ENCODE peak calls at places on chromosomes 1 and 21, in six cellular contexts. Q is NCI-H2171; W is Right ventricle myocardium inferior; X is endothelial cell; M is dermis microvascular lymphatic vessel endothelial cell; D is activated effector memory CD4-positive, alpha-beta T cell treated with Interleukin-2 at 50 U/mL for 16 hours. L is an unnamed sample.

GRCh38 chr1:17192394-17193221 is 12.3 kb upstream of the PADI1 start:
- DNase-seq in Q (no peak), W (no peak), X (no peak), M (no peak), D (no peak), L (no peak)

GRCh38 chr21:44021064-44021463 is 9.0 kb downstream of the TRAPPC10 start:
- DNase-seq in Q (no peak), W (no peak), X (no peak), M (no peak), D (no peak), L (no peak)

GRCh38 chr21:37787456-37787855 is 128.8 kb downstream of the KCNJ6 start:
- DNase-seq in Q (no peak), W (no peak), X (no peak), M (no peak), D (no peak), L (no peak)

GRCh38 chr1:244598611-244599010 is 54.3 kb upstream of the DESI2 start:
- DNase-seq in Q (no peak), W (no peak), X (no peak), M (no peak), D (no peak), L (no peak)

GRCh38 chr1:111366256-111366655 is 61.3 kb downstream of the OVGP1 start:
- DNase-seq in Q (no peak), W (no peak), X (no peak), M (no peak), D (no peak), L (no peak)

GRCh38 chr1:227789042-227789880 is 26.2 kb upstream of the PRSS38 start:
- DNase-seq in Q (no peak), W (no peak), X (no peak), M (no peak), D (no peak), L (no peak)

GRCh38 chr1:169890761-169891538 is 2.7 kb downstream of the SCYL3 start:
- DNase-seq in Q (no peak), W (no peak), X (no peak), M (no peak), D (peak), L (peak)

GRCh38 chr1:112872551-112872962 is 83.4 kb downstream of the SLC16A1 start:
- DNase-seq in Q (no peak), W (no peak), X (no peak), M (no peak), D (no peak), L (no peak)

GRCh38 chr1:31696246-31696645 is 7.6 kb downstream of the COL16A1 start:
- DNase-seq in Q (no peak), W (peak), X (no peak), M (no peak), D (no peak), L (no peak)

GRCh38 chr1:173798078-173798477 is 26.4 kb upstream of the DARS2 start:
- DNase-seq in Q (no peak), W (no peak), X (no peak), M (no peak), D (no peak), L (no peak)

GRCh38 chr1:163072658-163073057 is 3.5 kb downstream of the RGS4 start:
- DNase-seq in Q (no peak), W (no peak), X (no peak), M (no peak), D (no peak), L (no peak)

GRCh38 chr1:203672354-203672753 is 45.7 kb downstream of the ATP2B4 start:
- DNase-seq in Q (no peak), W (peak), X (no peak), M (peak), D (no peak), L (no peak)

GRCh38 chr1:53526451-53527101 is 67.4 kb downstream of the DMRTB1 start:
- DNase-seq in Q (no peak), W (peak), X (no peak), M (peak), D (no peak), L (no peak)

GRCh38 chr1:155983191-155984023 is 5.1 kb upstream of the ARHGEF2 start:
- DNase-seq in Q (no peak), W (peak), X (no peak), M (no peak), D (no peak), L (no peak)

GRCh38 chr1:38154089-38154470 is 107.5 kb upstream of the POU3F1 start:
- DNase-seq in Q (peak), W (no peak), X (no peak), M (no peak), D (no peak), L (no peak)

GRCh38 chr1:172414331-172414730 is 6.2 kb upstream of the C1orf105 start:
- DNase-seq in Q (no peak), W (no peak), X (no peak), M (no peak), D (no peak), L (no peak)

GRCh38 chr1:75582725-75583261 is 28.1 kb downstream of the SLC44A5 start:
- DNase-seq in Q (no peak), W (no peak), X (no peak), M (no peak), D (no peak), L (no peak)

GRCh38 chr1:236514703-236515442 is 8.9 kb upstream of the LGALS8 start:
- DNase-seq in Q (peak), W (no peak), X (no peak), M (no peak), D (no peak), L (no peak)

GRCh38 chr1:234533975-234534876 is 55.2 kb upstream of the TARBP1 start:
- DNase-seq in Q (peak), W (peak), X (no peak), M (peak), D (no peak), L (no peak)

GRCh38 chr1:207124389-207124788 is 20.4 kb downstream of the C4BPA start:
- DNase-seq in Q (no peak), W (no peak), X (no peak), M (no peak), D (no peak), L (no peak)

GRCh38 chr1:22365331-22366295 is 86.0 kb upstream of the ZBTB40 start:
- DNase-seq in Q (peak), W (no peak), X (no peak), M (no peak), D (no peak), L (no peak)

GRCh38 chr1:58363639-58364038 is 182.9 kb downstream of the OMA1 start:
- DNase-seq in Q (no peak), W (no peak), X (no peak), M (no peak), D (no peak), L (no peak)

GRCh38 chr1:97094257-97094972 is 372.8 kb downstream of the PTBP2 start:
- DNase-seq in Q (no peak), W (no peak), X (no peak), M (no peak), D (no peak), L (no peak)

GRCh38 chr21:17139696-17140095 is 373.1 kb upstream of the CXADR start:
- DNase-seq in Q (no peak), W (no peak), X (no peak), M (no peak), D (no peak), L (no peak)

GRCh38 chr21:27221084-27221483 is 254.2 kb upstream of the ADAMTS5 start:
- DNase-seq in Q (no peak), W (no peak), X (no peak), M (no peak), D (no peak), L (no peak)

GRCh38 chr21:16145052-16145451 is 415.3 kb downstream of the USP25 start:
- DNase-seq in Q (no peak), W (no peak), X (no peak), M (no peak), D (no peak), L (no peak)

GRCh38 chr1:231776006-231776707 is 149.6 kb downstream of the DISC1 start:
- DNase-seq in Q (no peak), W (no peak), X (no peak), M (no peak), D (no peak), L (no peak)

GRCh38 chr21:39180429-39181019 is 2.7 kb downstream of the PSMG1 start:
- DNase-seq in Q (no peak), W (no peak), X (no peak), M (no peak), D (no peak), L (no peak)

GRCh38 chr1:33560680-33561079 is 88.2 kb downstream of the ZSCAN20 start:
- DNase-seq in Q (no peak), W (no peak), X (no peak), M (no peak), D (no peak), L (no peak)

GRCh38 chr1:216223521-216223920 is 199.7 kb downstream of the USH2A start:
- DNase-seq in Q (peak), W (no peak), X (no peak), M (no peak), D (no peak), L (no peak)

GRCh38 chr1:32771561-32772280 is 45.4 kb downstream of the YARS1 start:
- DNase-seq in Q (no peak), W (no peak), X (no peak), M (no peak), D (no peak), L (no peak)

L was measured in T-helper 17 cell.